ENCODE peak calls at places on chromosomes 7 and 10, in six cellular contexts. J is neural progenitor cell, R is M059J, X is prostate gland, U is PC-3, P is progenitor cell of endocrine pancreas. O is an unnamed sample.

GRCh38 chr10:44752451-44753441 is 158.4 kb upstream of the TMEM72 start:
- DNase-seq in P (no peak), J (no peak), X (peak), U (peak), R (peak), O (peak)

GRCh38 chr10:19922236-19922963 is 106.2 kb downstream of the PLXDC2 start:
- DNase-seq in X (peak), U (peak), P (no peak), R (peak), J (no peak), O (peak)

GRCh38 chr10:132520147-132520811 is 17.3 kb upstream of the INPP5A start:
- DNase-seq in X (no peak), P (no peak), R (peak), J (no peak), U (no peak), O (no peak)

GRCh38 chr10:121900443-121901174 is 27.2 kb downstream of the ATE1 start:
- DNase-seq in P (no peak), J (peak), X (peak), U (peak), R (peak), O (peak)

GRCh38 chr10:26488344-26488743 is 50.2 kb downstream of the APBB1IP start:
- DNase-seq in U (peak), P (no peak), R (peak), J (no peak), X (no peak), O (no peak)

GRCh38 chr7:129188372-129188891 is at the start of gene SMO:
- DNase-seq in U (peak), P (peak), R (no peak), X (no peak), J (peak), O (peak)

GRCh38 chr10:102596506-102596971 is 47.7 kb upstream of the TRIM8 start:
- DNase-seq in U (peak), X (peak), P (no peak), R (peak), J (peak), O (peak)

GRCh38 chr7:3937146-3937545 is 636.1 kb downstream of the SDK1 start:
- DNase-seq in U (no peak), X (no peak), J (no peak), R (no peak), P (no peak), O (no peak)

O was measured in epithelial cell of esophagus.